ENCODE peak calls at places on chromosomes 5 and 9, in eight cellular contexts. One of them, this sample, is unnamed.

GRCh38 chr5:76762484-76762883 is 46.6 kb downstream of the F2R start:
- DNase-seq in stimulated activated CD8-positive, alpha-beta memory T cell treated with anti-CD3 and anti-CD28 coated beads, Interleukin-2, amount 100 ng/mL, for 48 hours: no peak
- DNase-seq in caudate nucleus: no peak
- DNase-seq in KBM-7: no peak
- DNase-seq in stimulated activated CD4-positive, alpha-beta T cell treated with anti-CD3 and anti-CD28 coated beads, Interleukin-4, amount 100 ng/mL, for 24 hours: no peak
- DNase-seq in HTR-8/SVneo: no peak
- DNase-seq in HuH-7.5: no peak
- DNase-seq in sciatic nerve: no peak
- DNase-seq in this sample: no peak

GRCh38 chr5:10331341-10331796 is 22.1 kb upstream of the MARCHF6 start:
- DNase-seq in stimulated activated CD8-positive, alpha-beta memory T cell treated with anti-CD3 and anti-CD28 coated beads, Interleukin-2, amount 100 ng/mL, for 48 hours: no peak
- DNase-seq in caudate nucleus: no peak
- DNase-seq in KBM-7: no peak
- DNase-seq in stimulated activated CD4-positive, alpha-beta T cell treated with anti-CD3 and anti-CD28 coated beads, Interleukin-4, amount 100 ng/mL, for 24 hours: no peak
- DNase-seq in HTR-8/SVneo: no peak
- DNase-seq in HuH-7.5: no peak
- DNase-seq in sciatic nerve: peak; percentile 81
- DNase-seq in this sample: no peak

GRCh38 chr5:622359-622758 is 10.2 kb downstream of the CEP72 start:
- DNase-seq in stimulated activated CD8-positive, alpha-beta memory T cell treated with anti-CD3 and anti-CD28 coated beads, Interleukin-2, amount 100 ng/mL, for 48 hours: no peak
- DNase-seq in caudate nucleus: no peak
- DNase-seq in KBM-7: no peak
- DNase-seq in stimulated activated CD4-positive, alpha-beta T cell treated with anti-CD3 and anti-CD28 coated beads, Interleukin-4, amount 100 ng/mL, for 24 hours: no peak
- DNase-seq in HTR-8/SVneo: no peak
- DNase-seq in HuH-7.5: no peak
- DNase-seq in sciatic nerve: peak; percentile 21
- DNase-seq in this sample: no peak

GRCh38 chr5:345404-346195 is 24.1 kb downstream of the AHRR start:
- DNase-seq in stimulated activated CD8-positive, alpha-beta memory T cell treated with anti-CD3 and anti-CD28 coated beads, Interleukin-2, amount 100 ng/mL, for 48 hours: no peak
- DNase-seq in caudate nucleus: no peak
- DNase-seq in KBM-7: no peak
- DNase-seq in stimulated activated CD4-positive, alpha-beta T cell treated with anti-CD3 and anti-CD28 coated beads, Interleukin-4, amount 100 ng/mL, for 24 hours: no peak
- DNase-seq in HTR-8/SVneo: no peak
- DNase-seq in HuH-7.5: no peak
- DNase-seq in sciatic nerve: no peak
- DNase-seq in this sample: no peak

GRCh38 chr9:93672622-93673270 is 96.4 kb downstream of the PHF2 start:
- DNase-seq in stimulated activated CD8-positive, alpha-beta memory T cell treated with anti-CD3 and anti-CD28 coated beads, Interleukin-2, amount 100 ng/mL, for 48 hours: no peak
- DNase-seq in caudate nucleus: no peak
- DNase-seq in KBM-7: no peak
- DNase-seq in stimulated activated CD4-positive, alpha-beta T cell treated with anti-CD3 and anti-CD28 coated beads, Interleukin-4, amount 100 ng/mL, for 24 hours: no peak
- DNase-seq in HTR-8/SVneo: no peak
- DNase-seq in HuH-7.5: no peak
- DNase-seq in sciatic nerve: peak; percentile 26
- DNase-seq in this sample: no peak

GRCh38 chr5:154157483-154158378 is 32.8 kb upstream of the GALNT10 start:
- DNase-seq in stimulated activated CD8-positive, alpha-beta memory T cell treated with anti-CD3 and anti-CD28 coated beads, Interleukin-2, amount 100 ng/mL, for 48 hours: no peak
- DNase-seq in caudate nucleus: no peak
- DNase-seq in KBM-7: no peak
- DNase-seq in stimulated activated CD4-positive, alpha-beta T cell treated with anti-CD3 and anti-CD28 coated beads, Interleukin-4, amount 100 ng/mL, for 24 hours: no peak
- DNase-seq in HTR-8/SVneo: no peak
- DNase-seq in HuH-7.5: no peak
- DNase-seq in sciatic nerve: no peak
- DNase-seq in this sample: no peak

GRCh38 chr5:65481635-65482271 is at the start of gene ADAMTS6:
- DNase-seq in stimulated activated CD8-positive, alpha-beta memory T cell treated with anti-CD3 and anti-CD28 coated beads, Interleukin-2, amount 100 ng/mL, for 48 hours: peak; percentile 71
- DNase-seq in caudate nucleus: peak; percentile 69
- DNase-seq in KBM-7: peak; percentile 83
- DNase-seq in stimulated activated CD4-positive, alpha-beta T cell treated with anti-CD3 and anti-CD28 coated beads, Interleukin-4, amount 100 ng/mL, for 24 hours: peak; percentile 79
- DNase-seq in HTR-8/SVneo: peak; percentile 76
- DNase-seq in HuH-7.5: no peak
- DNase-seq in sciatic nerve: peak; percentile 93
- DNase-seq in this sample: peak; percentile 56

GRCh38 chr5:31333475-31333874 is 140.0 kb downstream of the CDH6 start:
- DNase-seq in stimulated activated CD8-positive, alpha-beta memory T cell treated with anti-CD3 and anti-CD28 coated beads, Interleukin-2, amount 100 ng/mL, for 48 hours: no peak
- DNase-seq in caudate nucleus: no peak
- DNase-seq in KBM-7: no peak
- DNase-seq in stimulated activated CD4-positive, alpha-beta T cell treated with anti-CD3 and anti-CD28 coated beads, Interleukin-4, amount 100 ng/mL, for 24 hours: no peak
- DNase-seq in HTR-8/SVneo: no peak
- DNase-seq in HuH-7.5: no peak
- DNase-seq in sciatic nerve: no peak
- DNase-seq in this sample: no peak

GRCh38 chr9:16068476-16068875 is 515.6 kb downstream of the CCDC171 start:
- DNase-seq in stimulated activated CD8-positive, alpha-beta memory T cell treated with anti-CD3 and anti-CD28 coated beads, Interleukin-2, amount 100 ng/mL, for 48 hours: no peak
- DNase-seq in caudate nucleus: no peak
- DNase-seq in KBM-7: no peak
- DNase-seq in stimulated activated CD4-positive, alpha-beta T cell treated with anti-CD3 and anti-CD28 coated beads, Interleukin-4, amount 100 ng/mL, for 24 hours: no peak
- DNase-seq in HTR-8/SVneo: no peak
- DNase-seq in HuH-7.5: no peak
- DNase-seq in sciatic nerve: no peak
- DNase-seq in this sample: no peak

GRCh38 chr5:1511037-1511436 is 12.7 kb downstream of the LPCAT1 start:
- DNase-seq in stimulated activated CD8-positive, alpha-beta memory T cell treated with anti-CD3 and anti-CD28 coated beads, Interleukin-2, amount 100 ng/mL, for 48 hours: no peak
- DNase-seq in caudate nucleus: no peak
- DNase-seq in KBM-7: no peak
- DNase-seq in stimulated activated CD4-positive, alpha-beta T cell treated with anti-CD3 and anti-CD28 coated beads, Interleukin-4, amount 100 ng/mL, for 24 hours: no peak
- DNase-seq in HTR-8/SVneo: no peak
- DNase-seq in HuH-7.5: no peak
- DNase-seq in sciatic nerve: peak; percentile 53
- DNase-seq in this sample: peak; percentile 54

GRCh38 chr9:119811030-119811429 is 441.8 kb upstream of the BRINP1 start:
- DNase-seq in stimulated activated CD8-positive, alpha-beta memory T cell treated with anti-CD3 and anti-CD28 coated beads, Interleukin-2, amount 100 ng/mL, for 48 hours: no peak
- DNase-seq in caudate nucleus: no peak
- DNase-seq in KBM-7: no peak
- DNase-seq in stimulated activated CD4-positive, alpha-beta T cell treated with anti-CD3 and anti-CD28 coated beads, Interleukin-4, amount 100 ng/mL, for 24 hours: no peak
- DNase-seq in HTR-8/SVneo: no peak
- DNase-seq in HuH-7.5: no peak
- DNase-seq in sciatic nerve: no peak
- DNase-seq in this sample: no peak

GRCh38 chr5:1357946-1358725 is 13.2 kb upstream of the CLPTM1L start:
- DNase-seq in stimulated activated CD8-positive, alpha-beta memory T cell treated with anti-CD3 and anti-CD28 coated beads, Interleukin-2, amount 100 ng/mL, for 48 hours: no peak
- DNase-seq in caudate nucleus: no peak
- DNase-seq in KBM-7: no peak
- DNase-seq in stimulated activated CD4-positive, alpha-beta T cell treated with anti-CD3 and anti-CD28 coated beads, Interleukin-4, amount 100 ng/mL, for 24 hours: no peak
- DNase-seq in HTR-8/SVneo: no peak
- DNase-seq in HuH-7.5: no peak
- DNase-seq in sciatic nerve: no peak
- DNase-seq in this sample: no peak

GRCh38 chr9:113349434-113350337 is at the start of gene BSPRY:
- DNase-seq in stimulated activated CD8-positive, alpha-beta memory T cell treated with anti-CD3 and anti-CD28 coated beads, Interleukin-2, amount 100 ng/mL, for 48 hours: no peak
- DNase-seq in caudate nucleus: no peak
- DNase-seq in KBM-7: peak; percentile 44
- DNase-seq in stimulated activated CD4-positive, alpha-beta T cell treated with anti-CD3 and anti-CD28 coated beads, Interleukin-4, amount 100 ng/mL, for 24 hours: no peak
- DNase-seq in HTR-8/SVneo: no peak
- DNase-seq in HuH-7.5: peak; percentile 52
- DNase-seq in sciatic nerve: no peak
- DNase-seq in this sample: peak; percentile 45

GRCh38 chr9:70470050-70471015 is 55.9 kb upstream of the KLF9 start:
- DNase-seq in stimulated activated CD8-positive, alpha-beta memory T cell treated with anti-CD3 and anti-CD28 coated beads, Interleukin-2, amount 100 ng/mL, for 48 hours: no peak
- DNase-seq in caudate nucleus: no peak
- DNase-seq in KBM-7: peak; percentile 27
- DNase-seq in stimulated activated CD4-positive, alpha-beta T cell treated with anti-CD3 and anti-CD28 coated beads, Interleukin-4, amount 100 ng/mL, for 24 hours: no peak
- DNase-seq in HTR-8/SVneo: no peak
- DNase-seq in HuH-7.5: peak; percentile 66
- DNase-seq in sciatic nerve: no peak
- DNase-seq in this sample: no peak

This sample was measured in memory B cell.